ENCODE peak calls at places on chromosomes 11 and 22, in four cellular contexts. W is CD4-positive, CD25-positive, alpha-beta regulatory T cell; Z is esophagus muscularis mucosa; L is foreskin fibroblast. H is an unnamed sample.
A peak's percentile ranks its signal among the peaks of the same experiment; 100 is the strongest.

GRCh38 chr11:105046898-105047579 is 1.9 kb upstream of the CARD16 start:
- DNase-seq in L (peak; percentile 98), W (peak; percentile 58), Z (no peak), H (peak; percentile 98)

GRCh38 chr11:59556883-59557205 is 45.5 kb downstream of the OR4D9 start:
- DNase-seq in Z (no peak), W (no peak), L (peak; percentile 61), H (no peak)

GRCh38 chr22:25397616-25398015 is 166.9 kb upstream of the GRK3 start:
- DNase-seq in L (no peak), Z (no peak), W (peak; percentile 36), H (no peak)

GRCh38 chr11:113137735-113138529 is 176.5 kb upstream of the TTC12 start:
- DNase-seq in W (no peak), L (no peak), Z (peak; percentile 89), H (no peak)

GRCh38 chr11:62680825-62681240 is 2.0 kb upstream of the UBXN1 start:
- DNase-seq in L (peak; percentile 93), W (peak; percentile 77), Z (no peak), H (peak; percentile 57)

GRCh38 chr22:23036684-23037428 is 33.5 kb upstream of the GNAZ start:
- DNase-seq in W (no peak), L (peak; percentile 78), Z (peak; percentile 66), H (no peak)

GRCh38 chr11:76314741-76315090 is 66.2 kb downstream of the THAP12 start:
- DNase-seq in Z (no peak), L (peak; percentile 52), W (no peak), H (peak; percentile 13)

GRCh38 chr11:94823127-94823732 is 55.1 kb downstream of the AMOTL1 start:
- DNase-seq in W (no peak), Z (no peak), L (no peak), H (no peak)

GRCh38 chr11:86727105-86727504 is 54.7 kb upstream of the ME3 start:
- DNase-seq in L (no peak), Z (no peak), W (no peak), H (no peak)

GRCh38 chr11:65392899-65393298 is 6.5 kb downstream of the FRMD8 start:
- DNase-seq in W (no peak), Z (no peak), L (no peak), H (no peak)

GRCh38 chr22:49018601-49019000 is 809.1 kb downstream of the BRD1 start:
- DNase-seq in L (no peak), W (no peak), Z (no peak), H (no peak)

GRCh38 chr22:30381250-30381649 is 6.0 kb downstream of the RNF215 start:
- DNase-seq in W (no peak), L (no peak), Z (no peak), H (no peak)

GRCh38 chr22:37747715-37748100 is 50.9 kb downstream of the TRIOBP start:
- DNase-seq in W (no peak), L (peak; percentile 45), Z (no peak), H (no peak)

GRCh38 chr11:30313580-30313979 is 9.3 kb upstream of the ARL14EP start:
- DNase-seq in W (no peak), Z (no peak), L (peak; percentile 18), H (no peak)

GRCh38 chr11:121656333-121657090 is 203.7 kb upstream of the SORL1-AS1 start:
- DNase-seq in W (no peak), L (peak; percentile 43), Z (peak; percentile 80), H (no peak)

GRCh38 chr22:25136953-25137576 is 62.6 kb upstream of the CRYBB3 start:
- DNase-seq in Z (no peak), W (no peak), L (no peak), H (no peak)

DNA sequence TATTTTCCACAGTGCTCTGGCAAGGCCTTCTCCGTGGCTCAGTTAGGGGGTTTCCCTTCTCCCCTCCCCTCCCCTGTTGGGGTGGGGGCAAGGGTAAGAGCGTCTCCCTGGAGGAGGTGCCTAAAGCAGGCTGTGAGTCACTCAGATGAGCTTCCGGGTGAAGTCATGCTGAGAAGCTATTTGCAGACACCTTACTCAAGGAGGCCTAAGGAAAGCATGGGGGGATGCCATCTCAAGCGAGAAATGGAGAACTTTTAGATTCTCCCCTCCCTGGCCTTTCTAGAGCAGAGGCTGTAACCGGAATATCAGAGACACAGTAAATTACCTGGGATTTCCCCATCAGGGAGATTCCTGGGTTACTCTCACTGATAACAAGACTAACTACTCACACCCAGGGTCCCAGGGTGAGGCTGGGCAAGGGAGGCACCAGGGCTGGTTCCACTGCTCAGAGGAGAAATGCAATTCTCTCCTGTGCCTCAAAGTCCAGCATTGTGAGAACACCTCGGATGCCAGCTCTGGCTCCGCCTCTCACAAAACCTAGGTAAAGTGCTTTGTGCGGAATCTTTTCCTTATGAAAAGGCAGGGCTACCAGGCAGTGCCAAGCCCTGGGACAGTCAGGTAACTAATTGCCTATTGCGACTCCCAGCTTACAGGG is 123.6 kb downstream of the ABTB2 start:
- DNase-seq in Z (no peak), W (peak; percentile 78), L (peak; percentile 33), H (no peak)
- H3K4me3 ChIP-seq in Z (no peak overlapping the region), W (peak overlapping the region; percentile 26), L (no peak overlapping the region), H (no peak overlapping the region)

GRCh38 chr22:40436460-40437431 is 66.4 kb downstream of the SGSM3 start:
- DNase-seq in L (peak; percentile 69), Z (no peak), W (peak; percentile 84), H (peak; percentile 58)
- H3K4me3 ChIP-seq in L (no peak overlapping the region), Z (peak overlapping the region; percentile 27), W (no peak overlapping the region), H (no peak overlapping the region)

DNA sequence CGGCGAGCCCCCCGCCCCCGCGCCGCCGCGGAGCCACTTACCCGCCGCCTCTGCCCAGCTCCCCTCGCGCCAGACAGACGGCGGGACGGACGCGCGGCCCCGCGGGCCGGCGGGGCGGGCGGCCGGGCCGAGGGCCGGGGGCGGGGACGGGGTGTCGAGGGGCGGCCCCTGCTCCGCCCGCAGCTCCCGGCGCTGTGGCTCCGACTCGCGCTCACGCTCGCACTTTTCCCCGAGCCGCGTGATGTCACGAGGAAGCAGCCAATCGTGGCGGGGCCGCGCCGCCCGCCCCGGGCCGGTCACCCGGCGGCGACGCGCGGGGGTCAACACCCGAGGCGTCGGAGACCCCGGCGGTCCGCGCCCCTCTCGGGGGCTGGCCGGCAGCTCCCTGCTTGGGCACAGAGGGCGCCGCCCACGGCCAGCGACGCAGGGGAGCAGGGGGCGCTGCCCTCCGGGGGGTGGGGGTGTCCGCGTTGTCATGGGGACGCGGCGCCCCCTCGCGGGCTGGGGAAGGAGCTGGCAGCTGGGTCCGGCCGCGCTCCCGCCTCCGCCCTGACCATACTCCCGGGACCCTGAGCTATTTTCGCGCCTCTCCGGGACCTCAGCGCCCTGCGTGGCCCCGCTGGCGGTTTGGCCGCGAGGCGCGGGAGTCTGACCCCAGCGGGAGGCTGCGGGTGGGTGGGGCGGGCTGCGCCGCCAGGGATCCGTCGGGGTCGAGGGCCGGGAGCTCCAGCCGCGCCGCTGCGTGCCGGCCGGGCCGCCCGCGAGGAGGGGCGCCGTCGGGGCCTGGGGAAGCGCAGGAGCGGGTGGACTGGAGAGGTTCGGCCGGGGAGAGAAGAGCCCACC is at the start of gene CHRM4:
- DNase-seq in W (no peak), Z (no peak), L (peak; percentile 68), H (no peak)
- H3K4me3 ChIP-seq in W (no peak within 1 kb of the TSS), Z (peak within 1 kb of the TSS; percentile 49), L (peak within 1 kb of the TSS; percentile 44), H (peak within 1 kb of the TSS; percentile 36)

GRCh38 chr11:103729653-103730052 is 306.8 kb upstream of the DDI1 start:
- DNase-seq in L (no peak), Z (no peak), W (no peak), H (no peak)

GRCh38 chr11:103731681-103732080 is 304.8 kb upstream of the DDI1 start:
- DNase-seq in L (peak; percentile 8), Z (no peak), W (no peak), H (no peak)

GRCh38 chr11:103727262-103727661 is 309.2 kb upstream of the DDI1 start:
- DNase-seq in Z (no peak), W (no peak), L (no peak), H (no peak)

GRCh38 chr11:103733889-103734288 is 302.6 kb upstream of the DDI1 start:
- DNase-seq in W (no peak), Z (no peak), L (no peak), H (no peak)

DNA sequence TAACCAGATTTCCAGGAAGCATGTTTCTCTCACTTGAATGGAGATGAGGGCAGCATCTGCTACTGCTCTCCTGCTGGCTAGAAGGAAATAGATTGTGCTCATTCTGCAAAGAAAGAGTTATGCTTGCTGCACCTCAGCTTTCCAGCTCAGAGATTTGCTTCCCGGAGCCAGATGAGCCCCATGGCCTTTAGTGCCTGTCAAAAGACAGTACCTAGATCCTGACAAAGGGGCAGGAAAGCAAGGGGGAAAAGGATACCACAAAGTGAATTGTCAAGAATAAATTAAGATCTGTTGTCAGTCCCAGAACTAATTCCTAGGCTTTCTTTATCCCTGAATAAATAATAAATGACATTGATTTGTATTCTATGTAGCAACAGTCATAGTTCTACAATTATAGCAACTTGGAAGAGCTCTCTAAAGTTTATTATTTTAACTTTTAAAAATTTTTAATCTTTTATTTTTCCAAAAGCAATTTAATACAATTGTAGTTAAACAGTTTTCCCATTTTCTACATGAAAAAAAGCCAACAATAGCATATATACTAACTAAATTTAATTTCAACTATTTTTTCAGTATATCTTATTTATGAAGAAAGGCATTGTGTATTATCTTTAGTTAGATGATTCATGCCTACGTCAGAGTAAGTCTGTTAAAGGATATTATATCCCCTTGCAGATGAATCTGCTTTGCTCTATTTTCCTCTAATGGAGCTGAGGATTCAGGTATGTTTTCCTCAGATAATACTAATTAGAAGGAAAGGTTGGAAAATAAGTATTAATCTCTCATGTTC is 306.1 kb upstream of the DDI1 start:
- DNase-seq in L (peak; percentile 25), Z (no peak), W (no peak), H (no peak)
- H3K4me3 ChIP-seq in L (no peak overlapping the region), Z (no peak overlapping the region), W (no peak overlapping the region), H (no peak overlapping the region)

H was measured in astrocyte of the cerebellum.